ENCODE peak calls at places on chromosomes 5 and 9, in six cellular contexts. One of them, this sample, is unnamed.

GRCh38 chr5:103487822-103488493 is 74.6 kb downstream of the NUDT12 start:
- ATAC-seq in activated T-cell treated with anti-CD3 and anti-CD28 coated beads, Interleukin-2, amount 50 U/mL, for 72 hours: no peak
- ATAC-seq in activated CD8-positive, alpha-beta T cell treated with anti-CD3 and anti-CD28 coated beads for 36 hours: no peak
- ATAC-seq in left cardiac atrium: no peak
- ATAC-seq in body of pancreas: no peak
- ATAC-seq in CD8-positive, alpha-beta T cell: no peak
- ATAC-seq in this sample: no peak

GRCh38 chr5:177412603-177413233 is 3.4 kb upstream of the F12 start:
- ATAC-seq in activated T-cell treated with anti-CD3 and anti-CD28 coated beads, Interleukin-2, amount 50 U/mL, for 72 hours: peak; percentile 96
- ATAC-seq in activated CD8-positive, alpha-beta T cell treated with anti-CD3 and anti-CD28 coated beads for 36 hours: peak; percentile 82
- ATAC-seq in left cardiac atrium: no peak
- ATAC-seq in body of pancreas: no peak
- ATAC-seq in CD8-positive, alpha-beta T cell: peak; percentile 55
- ATAC-seq in this sample: no peak

GRCh38 chr9:134245179-134245578 is 80.8 kb upstream of the RNU6ATAC start:
- ATAC-seq in activated T-cell treated with anti-CD3 and anti-CD28 coated beads, Interleukin-2, amount 50 U/mL, for 72 hours: no peak
- ATAC-seq in activated CD8-positive, alpha-beta T cell treated with anti-CD3 and anti-CD28 coated beads for 36 hours: no peak
- ATAC-seq in left cardiac atrium: no peak
- ATAC-seq in body of pancreas: no peak
- ATAC-seq in CD8-positive, alpha-beta T cell: no peak
- ATAC-seq in this sample: no peak

GRCh38 chr5:14364576-14365472 is 216.8 kb upstream of the OTULINL start:
- ATAC-seq in activated T-cell treated with anti-CD3 and anti-CD28 coated beads, Interleukin-2, amount 50 U/mL, for 72 hours: no peak
- ATAC-seq in activated CD8-positive, alpha-beta T cell treated with anti-CD3 and anti-CD28 coated beads for 36 hours: no peak
- ATAC-seq in left cardiac atrium: peak; percentile 41
- ATAC-seq in body of pancreas: peak; percentile 72
- ATAC-seq in CD8-positive, alpha-beta T cell: no peak
- ATAC-seq in this sample: peak; percentile 21

GRCh38 chr9:131697908-131698714 is 41.8 kb downstream of the RAPGEF1 start:
- ATAC-seq in activated T-cell treated with anti-CD3 and anti-CD28 coated beads, Interleukin-2, amount 50 U/mL, for 72 hours: peak; percentile 42
- ATAC-seq in activated CD8-positive, alpha-beta T cell treated with anti-CD3 and anti-CD28 coated beads for 36 hours: no peak
- ATAC-seq in left cardiac atrium: peak; percentile 35
- ATAC-seq in body of pancreas: no peak
- ATAC-seq in CD8-positive, alpha-beta T cell: no peak
- ATAC-seq in this sample: peak; percentile 28

GRCh38 chr9:92010705-92011536 is 60.9 kb upstream of the ROR2 start:
- ATAC-seq in activated T-cell treated with anti-CD3 and anti-CD28 coated beads, Interleukin-2, amount 50 U/mL, for 72 hours: no peak
- ATAC-seq in activated CD8-positive, alpha-beta T cell treated with anti-CD3 and anti-CD28 coated beads for 36 hours: no peak
- ATAC-seq in left cardiac atrium: peak; percentile 82
- ATAC-seq in body of pancreas: no peak
- ATAC-seq in CD8-positive, alpha-beta T cell: no peak
- ATAC-seq in this sample: no peak

GRCh38 chr5:960551-960950 is 48.1 kb upstream of the NKD2 start:
- ATAC-seq in activated T-cell treated with anti-CD3 and anti-CD28 coated beads, Interleukin-2, amount 50 U/mL, for 72 hours: no peak
- ATAC-seq in activated CD8-positive, alpha-beta T cell treated with anti-CD3 and anti-CD28 coated beads for 36 hours: no peak
- ATAC-seq in left cardiac atrium: no peak
- ATAC-seq in body of pancreas: no peak
- ATAC-seq in CD8-positive, alpha-beta T cell: no peak
- ATAC-seq in this sample: no peak

GRCh38 chr5:99929067-99929805 is 605.9 kb upstream of the FAM174A start:
- ATAC-seq in activated T-cell treated with anti-CD3 and anti-CD28 coated beads, Interleukin-2, amount 50 U/mL, for 72 hours: no peak
- ATAC-seq in activated CD8-positive, alpha-beta T cell treated with anti-CD3 and anti-CD28 coated beads for 36 hours: no peak
- ATAC-seq in left cardiac atrium: no peak
- ATAC-seq in body of pancreas: no peak
- ATAC-seq in CD8-positive, alpha-beta T cell: no peak
- ATAC-seq in this sample: no peak

GRCh38 chr5:54344653-54345052 is 34.3 kb upstream of the ARL15 start:
- ATAC-seq in activated T-cell treated with anti-CD3 and anti-CD28 coated beads, Interleukin-2, amount 50 U/mL, for 72 hours: no peak
- ATAC-seq in activated CD8-positive, alpha-beta T cell treated with anti-CD3 and anti-CD28 coated beads for 36 hours: no peak
- ATAC-seq in left cardiac atrium: peak; percentile 38
- ATAC-seq in body of pancreas: no peak
- ATAC-seq in CD8-positive, alpha-beta T cell: no peak
- ATAC-seq in this sample: no peak

GRCh38 chr9:82797539-82797938 is 265.4 kb downstream of the RASEF start:
- ATAC-seq in activated T-cell treated with anti-CD3 and anti-CD28 coated beads, Interleukin-2, amount 50 U/mL, for 72 hours: no peak
- ATAC-seq in activated CD8-positive, alpha-beta T cell treated with anti-CD3 and anti-CD28 coated beads for 36 hours: no peak
- ATAC-seq in left cardiac atrium: peak; percentile 90
- ATAC-seq in body of pancreas: no peak
- ATAC-seq in CD8-positive, alpha-beta T cell: no peak
- ATAC-seq in this sample: no peak

GRCh38 chr5:136249678-136250266 is 56.8 kb upstream of the SMIM32 start:
- ATAC-seq in activated T-cell treated with anti-CD3 and anti-CD28 coated beads, Interleukin-2, amount 50 U/mL, for 72 hours: no peak
- ATAC-seq in activated CD8-positive, alpha-beta T cell treated with anti-CD3 and anti-CD28 coated beads for 36 hours: no peak
- ATAC-seq in left cardiac atrium: peak; percentile 73
- ATAC-seq in body of pancreas: peak; percentile 72
- ATAC-seq in CD8-positive, alpha-beta T cell: no peak
- ATAC-seq in this sample: peak; percentile 99

GRCh38 chr5:107296572-107296971 is 374.2 kb downstream of the EFNA5 start:
- ATAC-seq in activated T-cell treated with anti-CD3 and anti-CD28 coated beads, Interleukin-2, amount 50 U/mL, for 72 hours: no peak
- ATAC-seq in activated CD8-positive, alpha-beta T cell treated with anti-CD3 and anti-CD28 coated beads for 36 hours: no peak
- ATAC-seq in left cardiac atrium: no peak
- ATAC-seq in body of pancreas: no peak
- ATAC-seq in CD8-positive, alpha-beta T cell: no peak
- ATAC-seq in this sample: no peak

GRCh38 chr5:91419136-91419535 is 36.0 kb upstream of the ARRDC3 start:
- ATAC-seq in activated T-cell treated with anti-CD3 and anti-CD28 coated beads, Interleukin-2, amount 50 U/mL, for 72 hours: no peak
- ATAC-seq in activated CD8-positive, alpha-beta T cell treated with anti-CD3 and anti-CD28 coated beads for 36 hours: no peak
- ATAC-seq in left cardiac atrium: no peak
- ATAC-seq in body of pancreas: no peak
- ATAC-seq in CD8-positive, alpha-beta T cell: no peak
- ATAC-seq in this sample: no peak

This sample was measured in SK-N-SH treated with all-trans-retinoic acid at 6 μM for 48 hours.